ENCODE peak calls at places on chromosomes 1 and 21, in nine cellular contexts. One of them, this sample, is unnamed.

GRCh38 chr1:178344513-178345077 is 152.2 kb downstream of the CLEC20A start:
- DNase-seq in NCI-H1092: no peak
- DNase-seq in dorsolateral prefrontal cortex: no peak
- DNase-seq in Calu3: peak
- DNase-seq in mesenteric fat pad: no peak
- DNase-seq in ovary: no peak
- DNase-seq in cardiac muscle cell: peak
- DNase-seq in MG63: no peak
- DNase-seq in HS-5: peak
- DNase-seq in this sample: no peak

GRCh38 chr21:39232926-39233325 is 49.7 kb upstream of the PSMG1 start:
- DNase-seq in NCI-H1092: no peak
- DNase-seq in dorsolateral prefrontal cortex: no peak
- DNase-seq in Calu3: no peak
- DNase-seq in mesenteric fat pad: no peak
- DNase-seq in ovary: no peak
- DNase-seq in cardiac muscle cell: no peak
- DNase-seq in MG63: peak
- DNase-seq in HS-5: no peak
- DNase-seq in this sample: no peak

GRCh38 chr1:52305417-52306226 is 60.4 kb downstream of the CC2D1B start:
- DNase-seq in NCI-H1092: no peak
- DNase-seq in dorsolateral prefrontal cortex: no peak
- DNase-seq in Calu3: no peak
- DNase-seq in mesenteric fat pad: no peak
- DNase-seq in ovary: no peak
- DNase-seq in cardiac muscle cell: peak
- DNase-seq in MG63: no peak
- DNase-seq in HS-5: no peak
- DNase-seq in this sample: no peak

GRCh38 chr1:157193702-157194391 is 55.7 kb upstream of the ETV3 start:
- DNase-seq in NCI-H1092: peak
- DNase-seq in dorsolateral prefrontal cortex: peak
- DNase-seq in Calu3: peak
- DNase-seq in mesenteric fat pad: no peak
- DNase-seq in ovary: no peak
- DNase-seq in cardiac muscle cell: peak
- DNase-seq in MG63: peak
- DNase-seq in HS-5: peak
- DNase-seq in this sample: peak

GRCh38 chr1:21449906-21450305 is 10.0 kb downstream of the NBPF3 start:
- DNase-seq in NCI-H1092: no peak
- DNase-seq in dorsolateral prefrontal cortex: no peak
- DNase-seq in Calu3: no peak
- DNase-seq in mesenteric fat pad: no peak
- DNase-seq in ovary: no peak
- DNase-seq in cardiac muscle cell: no peak
- DNase-seq in MG63: no peak
- DNase-seq in HS-5: no peak
- DNase-seq in this sample: no peak

GRCh38 chr21:44082648-44083436 is 24.4 kb upstream of the PWP2 start:
- DNase-seq in NCI-H1092: no peak
- DNase-seq in dorsolateral prefrontal cortex: no peak
- DNase-seq in Calu3: peak
- DNase-seq in mesenteric fat pad: peak
- DNase-seq in ovary: no peak
- DNase-seq in cardiac muscle cell: no peak
- DNase-seq in MG63: no peak
- DNase-seq in HS-5: no peak
- DNase-seq in this sample: no peak

GRCh38 chr1:42380617-42381423 is at the start of gene RIMKLA:
- DNase-seq in NCI-H1092: peak
- DNase-seq in dorsolateral prefrontal cortex: peak
- DNase-seq in Calu3: peak
- DNase-seq in mesenteric fat pad: no peak
- DNase-seq in ovary: peak
- DNase-seq in cardiac muscle cell: peak
- DNase-seq in MG63: peak
- DNase-seq in HS-5: no peak
- DNase-seq in this sample: peak

GRCh38 chr1:82597620-82598019 is 796.9 kb downstream of the ADGRL2 start:
- DNase-seq in NCI-H1092: no peak
- DNase-seq in dorsolateral prefrontal cortex: no peak
- DNase-seq in Calu3: no peak
- DNase-seq in mesenteric fat pad: no peak
- DNase-seq in ovary: no peak
- DNase-seq in cardiac muscle cell: no peak
- DNase-seq in MG63: no peak
- DNase-seq in HS-5: no peak
- DNase-seq in this sample: no peak

GRCh38 chr1:8032351-8032750 is 6.2 kb upstream of the ERRFI1 start:
- DNase-seq in NCI-H1092: no peak
- DNase-seq in dorsolateral prefrontal cortex: no peak
- DNase-seq in Calu3: no peak
- DNase-seq in mesenteric fat pad: no peak
- DNase-seq in ovary: no peak
- DNase-seq in cardiac muscle cell: no peak
- DNase-seq in MG63: no peak
- DNase-seq in HS-5: no peak
- DNase-seq in this sample: no peak

GRCh38 chr1:150236614-150236934 is 662 bp upstream of the ANP32E start:
- DNase-seq in NCI-H1092: no peak
- DNase-seq in dorsolateral prefrontal cortex: no peak
- DNase-seq in Calu3: no peak
- DNase-seq in mesenteric fat pad: no peak
- DNase-seq in ovary: no peak
- DNase-seq in cardiac muscle cell: no peak
- DNase-seq in MG63: no peak
- DNase-seq in HS-5: no peak
- DNase-seq in this sample: no peak

GRCh38 chr1:105608713-105609112 is 1447.8 kb upstream of the PRMT6 start:
- DNase-seq in NCI-H1092: no peak
- DNase-seq in dorsolateral prefrontal cortex: no peak
- DNase-seq in Calu3: no peak
- DNase-seq in mesenteric fat pad: no peak
- DNase-seq in ovary: no peak
- DNase-seq in cardiac muscle cell: no peak
- DNase-seq in MG63: no peak
- DNase-seq in HS-5: peak
- DNase-seq in this sample: no peak

GRCh38 chr1:3389093-3389833 is 65.2 kb upstream of the ARHGEF16 start:
- DNase-seq in NCI-H1092: no peak
- DNase-seq in dorsolateral prefrontal cortex: no peak
- DNase-seq in Calu3: no peak
- DNase-seq in mesenteric fat pad: no peak
- DNase-seq in ovary: no peak
- DNase-seq in cardiac muscle cell: no peak
- DNase-seq in MG63: no peak
- DNase-seq in HS-5: no peak
- DNase-seq in this sample: no peak

GRCh38 chr1:152466217-152466616 is 44.4 kb upstream of the LCE5A start:
- DNase-seq in NCI-H1092: no peak
- DNase-seq in dorsolateral prefrontal cortex: no peak
- DNase-seq in Calu3: no peak
- DNase-seq in mesenteric fat pad: no peak
- DNase-seq in ovary: no peak
- DNase-seq in cardiac muscle cell: no peak
- DNase-seq in MG63: no peak
- DNase-seq in HS-5: no peak
- DNase-seq in this sample: no peak

GRCh38 chr1:68225781-68226180 is 6.5 kb downstream of the WLS start:
- DNase-seq in NCI-H1092: no peak
- DNase-seq in dorsolateral prefrontal cortex: no peak
- DNase-seq in Calu3: no peak
- DNase-seq in mesenteric fat pad: no peak
- DNase-seq in ovary: no peak
- DNase-seq in cardiac muscle cell: no peak
- DNase-seq in MG63: no peak
- DNase-seq in HS-5: no peak
- DNase-seq in this sample: no peak

GRCh38 chr1:31524196-31524967 is 51.9 kb upstream of the TINAGL1 start:
- DNase-seq in NCI-H1092: no peak
- DNase-seq in dorsolateral prefrontal cortex: no peak
- DNase-seq in Calu3: no peak
- DNase-seq in mesenteric fat pad: no peak
- DNase-seq in ovary: no peak
- DNase-seq in cardiac muscle cell: no peak
- DNase-seq in MG63: no peak
- DNase-seq in HS-5: no peak
- DNase-seq in this sample: no peak

GRCh38 chr1:29145739-29146437 is 22.2 kb upstream of the TMEM200B start:
- DNase-seq in NCI-H1092: no peak
- DNase-seq in dorsolateral prefrontal cortex: no peak
- DNase-seq in Calu3: no peak
- DNase-seq in mesenteric fat pad: no peak
- DNase-seq in ovary: no peak
- DNase-seq in cardiac muscle cell: no peak
- DNase-seq in MG63: peak
- DNase-seq in HS-5: peak
- DNase-seq in this sample: peak

GRCh38 chr1:31663622-31664452 is 19.2 kb upstream of the PEF1 start:
- DNase-seq in NCI-H1092: peak
- DNase-seq in dorsolateral prefrontal cortex: peak
- DNase-seq in Calu3: peak
- DNase-seq in mesenteric fat pad: no peak
- DNase-seq in ovary: peak
- DNase-seq in cardiac muscle cell: peak
- DNase-seq in MG63: peak
- DNase-seq in HS-5: no peak
- DNase-seq in this sample: peak